ENCODE peak calls at places on chromosomes 6 and 20, in ten cellular contexts. One of them, this sample, is unnamed.

GRCh38 chr6:87333033-87333432 is 4.0 kb upstream of the GJB7 start:
- DNase-seq in fibroblast of mammary gland: no peak
- DNase-seq in NCI-H510A treated with DMSO at 0.1 percent for 48 hours: no peak
- DNase-seq in upper lobe of right lung: no peak
- DNase-seq in GM10248: no peak
- DNase-seq in stimulated activated CD4-positive, alpha-beta T cell treated with anti-CD3 and anti-CD28 coated beads, TNF-alpha, amount 100 ng/mL, for 4 hours: no peak
- DNase-seq in ascending aorta: no peak
- DNase-seq in activated CD8-positive, alpha-beta memory T cell treated with anti-CD3 and anti-CD28 coated beads for 48 hours: no peak
- DNase-seq in SK-N-DZ: no peak
- DNase-seq in cardiac fibroblast: no peak
- DNase-seq in this sample: no peak

GRCh38 chr20:60473240-60473639 is 515.0 kb downstream of the CDH26 start:
- DNase-seq in cardiac fibroblast: no peak
- DNase-seq in fibroblast of mammary gland: no peak
- DNase-seq in upper lobe of right lung: no peak
- DNase-seq in stimulated activated CD4-positive, alpha-beta T cell treated with anti-CD3 and anti-CD28 coated beads, TNF-alpha, amount 100 ng/mL, for 4 hours: no peak
- DNase-seq in NCI-H510A treated with DMSO at 0.1 percent for 48 hours: no peak
- DNase-seq in ascending aorta: no peak
- DNase-seq in GM10248: no peak
- DNase-seq in activated CD8-positive, alpha-beta memory T cell treated with anti-CD3 and anti-CD28 coated beads for 48 hours: no peak
- DNase-seq in SK-N-DZ: no peak
- DNase-seq in this sample: no peak

GRCh38 chr6:85771455-85771854 is 128.8 kb upstream of the SYNCRIP start:
- DNase-seq in activated CD8-positive, alpha-beta memory T cell treated with anti-CD3 and anti-CD28 coated beads for 48 hours: no peak
- DNase-seq in GM10248: no peak
- DNase-seq in stimulated activated CD4-positive, alpha-beta T cell treated with anti-CD3 and anti-CD28 coated beads, TNF-alpha, amount 100 ng/mL, for 4 hours: no peak
- DNase-seq in SK-N-DZ: no peak
- DNase-seq in cardiac fibroblast: no peak
- DNase-seq in NCI-H510A treated with DMSO at 0.1 percent for 48 hours: no peak
- DNase-seq in upper lobe of right lung: no peak
- DNase-seq in fibroblast of mammary gland: no peak
- DNase-seq in ascending aorta: no peak
- DNase-seq in this sample: no peak

GRCh38 chr6:43771210-43771857 is 1.3 kb downstream of the VEGFA start:
- DNase-seq in stimulated activated CD4-positive, alpha-beta T cell treated with anti-CD3 and anti-CD28 coated beads, TNF-alpha, amount 100 ng/mL, for 4 hours: peak; percentile 67
- DNase-seq in SK-N-DZ: no peak
- DNase-seq in activated CD8-positive, alpha-beta memory T cell treated with anti-CD3 and anti-CD28 coated beads for 48 hours: peak; percentile 55
- DNase-seq in cardiac fibroblast: peak; percentile 71
- DNase-seq in fibroblast of mammary gland: peak; percentile 42
- DNase-seq in GM10248: peak; percentile 69
- DNase-seq in ascending aorta: peak; percentile 78
- DNase-seq in NCI-H510A treated with DMSO at 0.1 percent for 48 hours: peak; percentile 57
- DNase-seq in upper lobe of right lung: peak; percentile 90
- DNase-seq in this sample: peak; percentile 55

GRCh38 chr6:71367763-71368162 is 79.2 kb downstream of the OGFRL1 start:
- DNase-seq in cardiac fibroblast: no peak
- DNase-seq in ascending aorta: no peak
- DNase-seq in SK-N-DZ: no peak
- DNase-seq in GM10248: no peak
- DNase-seq in stimulated activated CD4-positive, alpha-beta T cell treated with anti-CD3 and anti-CD28 coated beads, TNF-alpha, amount 100 ng/mL, for 4 hours: no peak
- DNase-seq in fibroblast of mammary gland: no peak
- DNase-seq in NCI-H510A treated with DMSO at 0.1 percent for 48 hours: no peak
- DNase-seq in activated CD8-positive, alpha-beta memory T cell treated with anti-CD3 and anti-CD28 coated beads for 48 hours: no peak
- DNase-seq in upper lobe of right lung: no peak
- DNase-seq in this sample: no peak

GRCh38 chr6:55399331-55399730 is 72.1 kb downstream of the GFRAL start:
- DNase-seq in NCI-H510A treated with DMSO at 0.1 percent for 48 hours: no peak
- DNase-seq in stimulated activated CD4-positive, alpha-beta T cell treated with anti-CD3 and anti-CD28 coated beads, TNF-alpha, amount 100 ng/mL, for 4 hours: no peak
- DNase-seq in activated CD8-positive, alpha-beta memory T cell treated with anti-CD3 and anti-CD28 coated beads for 48 hours: no peak
- DNase-seq in SK-N-DZ: no peak
- DNase-seq in ascending aorta: no peak
- DNase-seq in fibroblast of mammary gland: peak; percentile 3
- DNase-seq in cardiac fibroblast: peak; percentile 8
- DNase-seq in GM10248: no peak
- DNase-seq in upper lobe of right lung: no peak
- DNase-seq in this sample: no peak

GRCh38 chr6:16635810-16636602 is 125.3 kb downstream of the ATXN1 start:
- DNase-seq in fibroblast of mammary gland: peak; percentile 66
- DNase-seq in activated CD8-positive, alpha-beta memory T cell treated with anti-CD3 and anti-CD28 coated beads for 48 hours: no peak
- DNase-seq in cardiac fibroblast: peak; percentile 55
- DNase-seq in upper lobe of right lung: no peak
- DNase-seq in NCI-H510A treated with DMSO at 0.1 percent for 48 hours: no peak
- DNase-seq in stimulated activated CD4-positive, alpha-beta T cell treated with anti-CD3 and anti-CD28 coated beads, TNF-alpha, amount 100 ng/mL, for 4 hours: no peak
- DNase-seq in GM10248: peak; percentile 49
- DNase-seq in ascending aorta: no peak
- DNase-seq in SK-N-DZ: no peak
- DNase-seq in this sample: no peak

GRCh38 chr20:49747707-49748524 is 34.2 kb upstream of the B4GALT5 start:
- DNase-seq in SK-N-DZ: peak; percentile 45
- DNase-seq in stimulated activated CD4-positive, alpha-beta T cell treated with anti-CD3 and anti-CD28 coated beads, TNF-alpha, amount 100 ng/mL, for 4 hours: no peak
- DNase-seq in activated CD8-positive, alpha-beta memory T cell treated with anti-CD3 and anti-CD28 coated beads for 48 hours: no peak
- DNase-seq in upper lobe of right lung: peak; percentile 68
- DNase-seq in NCI-H510A treated with DMSO at 0.1 percent for 48 hours: no peak
- DNase-seq in GM10248: no peak
- DNase-seq in cardiac fibroblast: peak; percentile 98
- DNase-seq in fibroblast of mammary gland: peak; percentile 51
- DNase-seq in ascending aorta: peak; percentile 90
- DNase-seq in this sample: peak; percentile 72

GRCh38 chr6:24382220-24382540 is 20.6 kb upstream of the MRS2 start:
- DNase-seq in fibroblast of mammary gland: no peak
- DNase-seq in upper lobe of right lung: no peak
- DNase-seq in cardiac fibroblast: no peak
- DNase-seq in GM10248: no peak
- DNase-seq in NCI-H510A treated with DMSO at 0.1 percent for 48 hours: no peak
- DNase-seq in activated CD8-positive, alpha-beta memory T cell treated with anti-CD3 and anti-CD28 coated beads for 48 hours: no peak
- DNase-seq in ascending aorta: no peak
- DNase-seq in SK-N-DZ: no peak
- DNase-seq in stimulated activated CD4-positive, alpha-beta T cell treated with anti-CD3 and anti-CD28 coated beads, TNF-alpha, amount 100 ng/mL, for 4 hours: no peak
- DNase-seq in this sample: no peak

GRCh38 chr20:20553534-20553933 is 158.9 kb downstream of the RALGAPA2 start:
- DNase-seq in NCI-H510A treated with DMSO at 0.1 percent for 48 hours: no peak
- DNase-seq in activated CD8-positive, alpha-beta memory T cell treated with anti-CD3 and anti-CD28 coated beads for 48 hours: no peak
- DNase-seq in SK-N-DZ: no peak
- DNase-seq in stimulated activated CD4-positive, alpha-beta T cell treated with anti-CD3 and anti-CD28 coated beads, TNF-alpha, amount 100 ng/mL, for 4 hours: no peak
- DNase-seq in upper lobe of right lung: no peak
- DNase-seq in GM10248: no peak
- DNase-seq in cardiac fibroblast: no peak
- DNase-seq in ascending aorta: no peak
- DNase-seq in fibroblast of mammary gland: no peak
- DNase-seq in this sample: peak; percentile 86

GRCh38 chr6:142671791-142672190 is 273.2 kb downstream of the HIVEP2 start:
- DNase-seq in ascending aorta: no peak
- DNase-seq in SK-N-DZ: no peak
- DNase-seq in upper lobe of right lung: no peak
- DNase-seq in NCI-H510A treated with DMSO at 0.1 percent for 48 hours: no peak
- DNase-seq in GM10248: no peak
- DNase-seq in cardiac fibroblast: no peak
- DNase-seq in stimulated activated CD4-positive, alpha-beta T cell treated with anti-CD3 and anti-CD28 coated beads, TNF-alpha, amount 100 ng/mL, for 4 hours: no peak
- DNase-seq in fibroblast of mammary gland: no peak
- DNase-seq in activated CD8-positive, alpha-beta memory T cell treated with anti-CD3 and anti-CD28 coated beads for 48 hours: no peak
- DNase-seq in this sample: no peak

GRCh38 chr6:159074866-159075265 is 30.1 kb upstream of the TAGAP start:
- DNase-seq in stimulated activated CD4-positive, alpha-beta T cell treated with anti-CD3 and anti-CD28 coated beads, TNF-alpha, amount 100 ng/mL, for 4 hours: no peak
- DNase-seq in cardiac fibroblast: no peak
- DNase-seq in fibroblast of mammary gland: no peak
- DNase-seq in ascending aorta: no peak
- DNase-seq in upper lobe of right lung: no peak
- DNase-seq in activated CD8-positive, alpha-beta memory T cell treated with anti-CD3 and anti-CD28 coated beads for 48 hours: no peak
- DNase-seq in NCI-H510A treated with DMSO at 0.1 percent for 48 hours: no peak
- DNase-seq in SK-N-DZ: no peak
- DNase-seq in GM10248: no peak
- DNase-seq in this sample: peak; percentile 86

GRCh38 chr20:59955131-59955796 is 3.0 kb upstream of the CDH26 start:
- DNase-seq in upper lobe of right lung: no peak
- DNase-seq in NCI-H510A treated with DMSO at 0.1 percent for 48 hours: peak; percentile 85
- DNase-seq in GM10248: peak; percentile 33
- DNase-seq in activated CD8-positive, alpha-beta memory T cell treated with anti-CD3 and anti-CD28 coated beads for 48 hours: no peak
- DNase-seq in fibroblast of mammary gland: peak; percentile 8
- DNase-seq in cardiac fibroblast: no peak
- DNase-seq in SK-N-DZ: peak; percentile 71
- DNase-seq in ascending aorta: no peak
- DNase-seq in stimulated activated CD4-positive, alpha-beta T cell treated with anti-CD3 and anti-CD28 coated beads, TNF-alpha, amount 100 ng/mL, for 4 hours: no peak
- DNase-seq in this sample: no peak

GRCh38 chr6:27238010-27238983 is 9.2 kb upstream of the PRSS16 start:
- DNase-seq in ascending aorta: no peak
- DNase-seq in fibroblast of mammary gland: no peak
- DNase-seq in upper lobe of right lung: no peak
- DNase-seq in activated CD8-positive, alpha-beta memory T cell treated with anti-CD3 and anti-CD28 coated beads for 48 hours: no peak
- DNase-seq in GM10248: no peak
- DNase-seq in stimulated activated CD4-positive, alpha-beta T cell treated with anti-CD3 and anti-CD28 coated beads, TNF-alpha, amount 100 ng/mL, for 4 hours: no peak
- DNase-seq in NCI-H510A treated with DMSO at 0.1 percent for 48 hours: no peak
- DNase-seq in cardiac fibroblast: peak; percentile 30
- DNase-seq in SK-N-DZ: no peak
- DNase-seq in this sample: no peak

GRCh38 chr6:118775381-118775780 is 118.6 kb upstream of the ASF1A start:
- DNase-seq in activated CD8-positive, alpha-beta memory T cell treated with anti-CD3 and anti-CD28 coated beads for 48 hours: no peak
- DNase-seq in ascending aorta: no peak
- DNase-seq in upper lobe of right lung: no peak
- DNase-seq in SK-N-DZ: no peak
- DNase-seq in GM10248: no peak
- DNase-seq in fibroblast of mammary gland: no peak
- DNase-seq in stimulated activated CD4-positive, alpha-beta T cell treated with anti-CD3 and anti-CD28 coated beads, TNF-alpha, amount 100 ng/mL, for 4 hours: no peak
- DNase-seq in NCI-H510A treated with DMSO at 0.1 percent for 48 hours: no peak
- DNase-seq in cardiac fibroblast: no peak
- DNase-seq in this sample: no peak

GRCh38 chr6:137259349-137259748 is 40.2 kb upstream of the IFNGR1 start:
- DNase-seq in NCI-H510A treated with DMSO at 0.1 percent for 48 hours: no peak
- DNase-seq in GM10248: no peak
- DNase-seq in stimulated activated CD4-positive, alpha-beta T cell treated with anti-CD3 and anti-CD28 coated beads, TNF-alpha, amount 100 ng/mL, for 4 hours: no peak
- DNase-seq in upper lobe of right lung: no peak
- DNase-seq in fibroblast of mammary gland: peak; percentile 57
- DNase-seq in ascending aorta: no peak
- DNase-seq in cardiac fibroblast: peak; percentile 8
- DNase-seq in activated CD8-positive, alpha-beta memory T cell treated with anti-CD3 and anti-CD28 coated beads for 48 hours: no peak
- DNase-seq in SK-N-DZ: no peak
- DNase-seq in this sample: no peak

GRCh38 chr6:19052219-19052618 is 665.1 kb downstream of the RNF144B start:
- DNase-seq in fibroblast of mammary gland: peak; percentile 10
- DNase-seq in GM10248: no peak
- DNase-seq in ascending aorta: no peak
- DNase-seq in NCI-H510A treated with DMSO at 0.1 percent for 48 hours: no peak
- DNase-seq in activated CD8-positive, alpha-beta memory T cell treated with anti-CD3 and anti-CD28 coated beads for 48 hours: no peak
- DNase-seq in stimulated activated CD4-positive, alpha-beta T cell treated with anti-CD3 and anti-CD28 coated beads, TNF-alpha, amount 100 ng/mL, for 4 hours: no peak
- DNase-seq in SK-N-DZ: no peak
- DNase-seq in upper lobe of right lung: no peak
- DNase-seq in cardiac fibroblast: peak; percentile 22
- DNase-seq in this sample: no peak

GRCh38 chr6:106448000-106448426 is 87.5 kb downstream of the CRYBG1 start:
- DNase-seq in activated CD8-positive, alpha-beta memory T cell treated with anti-CD3 and anti-CD28 coated beads for 48 hours: peak; percentile 10
- DNase-seq in fibroblast of mammary gland: no peak
- DNase-seq in SK-N-DZ: no peak
- DNase-seq in cardiac fibroblast: no peak
- DNase-seq in upper lobe of right lung: peak; percentile 75
- DNase-seq in NCI-H510A treated with DMSO at 0.1 percent for 48 hours: no peak
- DNase-seq in GM10248: peak; percentile 25
- DNase-seq in stimulated activated CD4-positive, alpha-beta T cell treated with anti-CD3 and anti-CD28 coated beads, TNF-alpha, amount 100 ng/mL, for 4 hours: no peak
- DNase-seq in ascending aorta: no peak
- DNase-seq in this sample: no peak

This sample was measured in cerebellar cortex.